ENCODE peak calls at places on chromosomes 13 and 19, in seven cellular contexts. U, Y, M, I, W, S and E are unnamed samples.

GRCh38 chr13:65638572-65639168 is 1591.5 kb downstream of the PCDH9 start:
- DNase-seq in U (no peak), Y (no peak), M (no peak), I (no peak), W (no peak), S (no peak), E (no peak)

GRCh38 chr13:30580852-30581502 is 36.7 kb upstream of the USPL1 start:
- DNase-seq in U (no peak), Y (no peak), M (no peak), I (no peak), W (no peak), S (no peak), E (no peak)

GRCh38 chr13:96511587-96511986 is 421.7 kb downstream of the HS6ST3 start:
- DNase-seq in U (no peak), Y (no peak), M (no peak), I (no peak), W (no peak), S (no peak), E (no peak)

GRCh38 chr19:17346109-17346671 is 8.8 kb downstream of the GTPBP3 start:
- DNase-seq in U (peak), Y (peak), M (peak), I (peak), W (peak), S (peak), E (peak)

GRCh38 chr19:19261350-19262189 is 11.5 kb downstream of the TM6SF2 start:
- DNase-seq in U (no peak), Y (no peak), M (no peak), I (no peak), W (no peak), S (no peak), E (no peak)

GRCh38 chr19:57664269-57665127 is 4.2 kb upstream of the ZSCAN4 start:
- DNase-seq in U (peak), Y (peak), M (no peak), I (peak), W (peak), S (peak), E (peak)

GRCh38 chr13:113551081-113552000 is 33.2 kb upstream of the TFDP1 start:
- DNase-seq in U (peak), Y (no peak), M (no peak), I (no peak), W (no peak), S (no peak), E (no peak)

GRCh38 chr13:109415057-109415456 is 371.3 kb downstream of the IRS2 start:
- DNase-seq in U (no peak), Y (no peak), M (no peak), I (no peak), W (no peak), S (no peak), E (no peak)

GRCh38 chr13:31055589-31055988 is 106.1 kb downstream of the HSPH1 start:
- DNase-seq in U (no peak), Y (no peak), M (no peak), I (no peak), W (no peak), S (no peak), E (no peak)

GRCh38 chr13:39602614-39603366 is at the start of gene LHFPL6:
- DNase-seq in U (peak), Y (peak), M (no peak), I (peak), W (peak), S (peak), E (peak)

GRCh38 chr19:8654591-8655339 is 24.3 kb downstream of the NFILZ start:
- DNase-seq in U (peak), Y (peak), M (peak), I (peak), W (peak), S (peak), E (no peak)

GRCh38 chr19:8500158-8500557 is 2.3 kb downstream of the PRAM1 start:
- DNase-seq in U (no peak), Y (no peak), M (no peak), I (no peak), W (no peak), S (no peak), E (no peak)

GRCh38 chr13:113976711-113977684 is 3.1 kb upstream of the C13orf46 start:
- DNase-seq in U (no peak), Y (peak), M (no peak), I (no peak), W (no peak), S (no peak), E (no peak)

GRCh38 chr19:52535831-52536800 is 8.6 kb downstream of the ZNF808 start:
- DNase-seq in U (peak), Y (peak), M (peak), I (peak), W (peak), S (peak), E (peak)

GRCh38 chr19:39382991-39383828 is 7.7 kb downstream of the PAF1 start:
- DNase-seq in U (no peak), Y (no peak), M (no peak), I (no peak), W (no peak), S (no peak), E (no peak)

GRCh38 chr19:12983561-12984142 is 11.6 kb upstream of the NFIX start:
- DNase-seq in U (peak), Y (peak), M (peak), I (peak), W (peak), S (peak), E (peak)

GRCh38 chr13:99624936-99625540 is 123.8 kb downstream of the TM9SF2 start:
- DNase-seq in U (no peak), Y (no peak), M (no peak), I (no peak), W (no peak), S (no peak), E (no peak)

GRCh38 chr19:52896431-52897148 is 845 bp downstream of the ZNF320 start:
- DNase-seq in U (peak), Y (peak), M (no peak), I (peak), W (no peak), S (no peak), E (peak)

GRCh38 chr13:105410602-105411001 is 1124.9 kb downstream of the EFNB2 start:
- DNase-seq in U (peak), Y (peak), M (no peak), I (peak), W (no peak), S (peak), E (peak)

GRCh38 chr13:106033634-106034033 is 501.8 kb downstream of the EFNB2 start:
- DNase-seq in U (no peak), Y (no peak), M (no peak), I (no peak), W (no peak), S (no peak), E (no peak)

GRCh38 chr19:16660763-16661479 is at the start of gene TMEM38A:
- DNase-seq in U (peak), Y (peak), M (peak), I (peak), W (peak), S (peak), E (peak)

GRCh38 chr19:43599635-43600295 is 3.4 kb downstream of the ZNF576 start:
- DNase-seq in U (no peak), Y (no peak), M (no peak), I (no peak), W (no peak), S (no peak), E (peak)

GRCh38 chr19:33300016-33300981 is 2.0 kb downstream of the CEBPA start:
- DNase-seq in U (no peak), Y (no peak), M (no peak), I (no peak), W (no peak), S (no peak), E (peak)

GRCh38 chr13:31166591-31166990 is 4.9 kb upstream of the HSPH1 start:
- DNase-seq in U (no peak), Y (no peak), M (no peak), I (no peak), W (no peak), S (no peak), E (no peak)

GRCh38 chr13:42330991-42331390 is 59.0 kb downstream of the AKAP11 start:
- DNase-seq in U (no peak), Y (no peak), M (no peak), I (no peak), W (no peak), S (no peak), E (no peak)

GRCh38 chr13:88376762-88377388 is 705.7 kb downstream of the SLITRK5 start:
- DNase-seq in U (no peak), Y (no peak), M (no peak), I (no peak), W (no peak), S (no peak), E (no peak)

GRCh38 chr19:3818479-3818878 is 32.3 kb upstream of the MATK start:
- DNase-seq in U (no peak), Y (no peak), M (no peak), I (no peak), W (no peak), S (no peak), E (peak)

GRCh38 chr13:98889419-98890079 is 88.3 kb downstream of the DOCK9 start:
- DNase-seq in U (no peak), Y (no peak), M (no peak), I (no peak), W (no peak), S (no peak), E (no peak)

GRCh38 chr19:49149652-49150105 is 5.5 kb downstream of the HRC start:
- DNase-seq in U (peak), Y (peak), M (no peak), I (peak), W (no peak), S (peak), E (peak)

GRCh38 chr13:72097568-72097967 is 230.6 kb upstream of the DACH1 start:
- DNase-seq in U (no peak), Y (no peak), M (no peak), I (no peak), W (no peak), S (no peak), E (no peak)

GRCh38 chr19:14002571-14003278 is 3.4 kb downstream of the RFX1 start:
- DNase-seq in U (no peak), Y (peak), M (no peak), I (no peak), W (peak), S (peak), E (no peak)

GRCh38 chr19:18301718-18302111 is 20.3 kb upstream of the JUND start:
- DNase-seq in U (no peak), Y (no peak), M (no peak), I (no peak), W (no peak), S (no peak), E (no peak)

GRCh38 chr13:113834496-113835200 is 29.2 kb downstream of the GAS6 start:
- DNase-seq in U (no peak), Y (peak), M (no peak), I (no peak), W (no peak), S (peak), E (no peak)

GRCh38 chr13:100388923-100389322 is 199.7 kb downstream of the GGACT start:
- DNase-seq in U (no peak), Y (no peak), M (no peak), I (no peak), W (no peak), S (no peak), E (no peak)

GRCh38 chr19:49318296-49318695 is 6.7 kb downstream of the SLC6A16 start:
- DNase-seq in U (no peak), Y (no peak), M (no peak), I (no peak), W (no peak), S (no peak), E (no peak)

GRCh38 chr13:75271851-75272250 is 210.1 kb downstream of the TBC1D4 start:
- DNase-seq in U (no peak), Y (no peak), M (no peak), I (no peak), W (no peak), S (no peak), E (no peak)

GRCh38 chr13:96033220-96034015 is 19.8 kb downstream of the UGGT2 start:
- DNase-seq in U (no peak), Y (no peak), M (no peak), I (no peak), W (no peak), S (no peak), E (no peak)

DNA sequence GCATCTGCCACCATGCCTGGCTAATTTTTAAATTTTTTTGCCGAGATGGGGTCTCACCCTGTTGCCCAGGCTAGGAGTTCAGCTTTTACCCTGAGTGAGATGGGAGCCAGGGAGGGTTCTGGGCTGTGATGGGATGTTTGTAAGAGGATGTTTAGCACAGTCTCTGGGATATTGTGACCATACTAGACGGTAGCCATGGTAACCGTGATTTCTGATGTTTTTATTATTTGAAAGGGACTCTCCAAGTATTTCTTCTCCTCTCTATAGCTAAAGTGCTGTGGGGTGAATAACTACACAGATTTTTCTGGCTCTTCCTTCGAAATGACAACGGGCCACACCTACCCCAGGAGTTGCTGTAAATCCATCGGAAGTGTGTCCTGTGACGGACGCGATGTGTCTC is 10.4 kb downstream of the TSPAN16 start:
- DNase-seq in U (no peak), Y (no peak), M (no peak), I (no peak), W (no peak), S (no peak), E (no peak)
- H3K27ac ChIP-seq in U (no peak), Y (no peak), M (no peak), I (no peak), W (no peak), S (no peak), E (no peak)

GRCh38 chr13:48398450-48399095 is 14.3 kb downstream of the LPAR6 start:
- DNase-seq in U (no peak), Y (no peak), M (no peak), I (no peak), W (no peak), S (no peak), E (no peak)
- H3K27ac ChIP-seq in U (no peak), Y (no peak), M (no peak), I (no peak), W (no peak), S (peak), E (peak)

GRCh38 chr13:44934724-44935123 is 54.5 kb downstream of the NUFIP1 start:
- DNase-seq in U (no peak), Y (no peak), M (no peak), I (no peak), W (no peak), S (no peak), E (no peak)

GRCh38 chr13:44930907-44931676 is 58.2 kb downstream of the NUFIP1 start:
- DNase-seq in U (no peak), Y (no peak), M (no peak), I (no peak), W (no peak), S (no peak), E (no peak)

GRCh38 chr13:44930280-44930679 is 59.0 kb downstream of the NUFIP1 start:
- DNase-seq in U (no peak), Y (no peak), M (no peak), I (no peak), W (no peak), S (no peak), E (no peak)

GRCh38 chr13:44932171-44932849 is 57.0 kb downstream of the NUFIP1 start:
- DNase-seq in U (no peak), Y (no peak), M (no peak), I (no peak), W (no peak), S (no peak), E (no peak)

GRCh38 chr13:44932850-44933251 is 56.4 kb downstream of the NUFIP1 start:
- DNase-seq in U (no peak), Y (no peak), M (no peak), I (no peak), W (no peak), S (no peak), E (no peak)
- H3K27ac ChIP-seq in U (no peak), Y (peak), M (no peak), I (no peak), W (no peak), S (peak), E (no peak)

GRCh38 chr19:41355035-41355434 is 1.3 kb upstream of the TGFB1 start:
- DNase-seq in U (no peak), Y (no peak), M (no peak), I (no peak), W (no peak), S (no peak), E (no peak)

GRCh38 chr19:41355802-41356201 is 2.1 kb upstream of the TGFB1 start:
- DNase-seq in U (no peak), Y (no peak), M (no peak), I (no peak), W (no peak), S (peak), E (no peak)

GRCh38 chr19:41352609-41353465 is 885 bp downstream of the TGFB1 start:
- DNase-seq in U (peak), Y (peak), M (peak), I (no peak), W (peak), S (peak), E (peak)

GRCh38 chr19:41353466-41354342 is at the start of gene TGFB1:
- DNase-seq in U (peak), Y (peak), M (peak), I (peak), W (peak), S (peak), E (peak)

GRCh38 chr19:41354343-41354974 is 737 bp upstream of the TGFB1 start:
- DNase-seq in U (peak), Y (no peak), M (no peak), I (no peak), W (no peak), S (peak), E (no peak)
- H3K27ac ChIP-seq in U (peak), Y (no peak), M (peak), I (no peak), W (peak), S (peak), E (peak)

DNA sequence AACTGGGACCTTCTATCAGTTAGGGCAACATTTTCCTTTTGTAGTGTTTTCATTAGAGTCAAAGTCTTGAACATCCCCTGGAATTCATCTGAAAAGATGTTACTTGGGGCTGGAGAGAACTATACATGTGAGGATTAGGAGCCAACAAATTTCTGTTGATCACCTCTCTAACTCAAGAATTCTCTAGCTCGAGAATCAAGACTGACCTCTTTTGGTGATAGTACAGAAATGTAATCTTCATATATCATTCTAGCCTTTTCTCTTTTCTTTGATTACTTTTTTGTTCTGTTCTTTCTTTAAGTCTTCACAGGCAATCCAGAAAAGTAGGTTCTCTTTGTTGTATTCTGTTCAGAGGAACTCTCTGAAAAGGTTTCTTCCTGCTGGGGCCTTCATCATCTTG is 26.4 kb downstream of the ELF1 start:
- DNase-seq in U (no peak), Y (no peak), M (no peak), I (no peak), W (no peak), S (no peak), E (no peak)
- H3K27ac ChIP-seq in U (peak), Y (no peak), M (no peak), I (no peak), W (peak), S (no peak), E (peak)

DNA sequence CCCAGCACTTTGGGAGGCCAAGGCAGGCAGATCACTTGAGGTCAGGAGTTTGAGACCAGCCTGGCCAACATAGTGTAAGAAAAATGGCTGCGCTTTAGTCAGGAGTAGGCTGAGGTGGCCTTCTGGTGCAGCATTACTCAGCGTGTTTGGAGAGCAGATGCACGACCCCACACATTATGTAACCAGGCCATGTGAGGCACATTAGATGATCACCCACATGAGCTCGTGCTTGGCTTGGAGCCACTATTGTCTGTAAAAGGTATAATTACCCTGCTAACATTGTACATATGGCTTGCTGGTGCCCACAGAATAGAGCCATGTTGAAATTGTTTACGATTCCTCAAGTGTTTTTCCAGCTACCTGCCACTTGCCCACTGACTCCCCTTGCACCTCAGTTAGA is 24.0 kb upstream of the SCEL start:
- DNase-seq in U (no peak), Y (no peak), M (no peak), I (no peak), W (no peak), S (no peak), E (no peak)
- H3K27ac ChIP-seq in U (no peak), Y (no peak), M (no peak), I (no peak), W (no peak), S (no peak), E (no peak)

DNA sequence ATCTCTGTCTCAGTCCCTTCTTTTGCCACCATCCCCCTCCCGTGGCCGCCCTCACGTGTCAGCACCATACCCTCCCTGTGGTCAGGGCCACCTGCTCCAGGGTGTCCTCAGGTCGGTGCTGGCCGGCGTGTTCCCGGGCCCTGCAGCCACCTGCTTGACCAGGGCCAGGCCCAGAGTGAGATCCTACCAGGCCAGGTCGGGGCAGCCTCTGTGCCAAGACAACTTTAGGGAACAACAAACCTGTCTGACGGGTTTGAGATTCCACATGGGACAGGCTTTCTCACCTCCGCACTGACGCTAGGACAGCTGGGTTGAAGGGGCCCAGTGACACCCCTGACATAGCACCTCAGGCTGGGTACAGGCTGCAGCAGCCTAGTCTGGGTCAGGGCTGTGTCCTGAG is 7.5 kb upstream of the SBNO2 start:
- DNase-seq in U (peak), Y (no peak), M (no peak), I (no peak), W (no peak), S (no peak), E (peak)
- H3K27ac ChIP-seq in U (peak), Y (no peak), M (no peak), I (no peak), W (no peak), S (no peak), E (peak)

DNA sequence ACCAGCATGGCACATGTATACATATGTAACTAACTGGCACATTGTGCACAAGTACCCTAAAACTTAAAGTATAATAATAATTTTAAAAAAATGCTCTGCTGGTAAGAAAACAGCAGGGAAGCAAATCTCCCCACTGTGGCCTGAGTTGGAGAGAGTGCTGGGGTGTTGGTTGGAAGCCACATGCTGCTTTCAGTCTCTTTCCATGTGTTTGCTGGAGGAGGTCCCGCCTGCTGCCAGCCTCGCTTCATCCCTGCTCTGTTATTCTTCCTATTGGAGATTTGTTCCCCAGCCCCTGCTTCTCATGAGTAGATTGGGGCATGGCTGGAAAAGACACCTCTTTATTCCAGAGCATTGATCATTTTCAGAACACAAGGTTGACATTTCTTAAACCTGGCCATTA is 230.5 kb downstream of the FGF9 start:
- DNase-seq in U (no peak), Y (no peak), M (no peak), I (no peak), W (no peak), S (no peak), E (no peak)
- H3K27ac ChIP-seq in U (no peak), Y (no peak), M (no peak), I (no peak), W (no peak), S (no peak), E (no peak)